ENCODE peak calls at places on chromosomes 2 and 18, in nine cellular contexts. L is H1, J is HT1080, Y is lung microvascular endothelial cell, A is cerebellum, Z is hypothalamus, F is sigmoid colon, O is SW 1271, G is GM20000. H is an unnamed sample.
A peak's percentile ranks its signal among the peaks of the same experiment; 100 is the strongest.

GRCh38 chr2:238155761-238156694 is 2.7 kb upstream of the ERFE start:
- DNase-seq in L (no peak), J (no peak), Y (no peak), A (no peak), Z (no peak), F (no peak), O (no peak), G (no peak), H (no peak)

GRCh38 chr18:13610517-13610916 is 115.8 kb downstream of the FAM210A start:
- DNase-seq in L (no peak), J (no peak), Y (no peak), A (no peak), Z (no peak), F (peak; percentile 61), O (no peak), G (no peak), H (no peak)

GRCh38 chr2:20990446-20990988 is 53.4 kb downstream of the APOB start:
- DNase-seq in L (no peak), J (no peak), Y (no peak), A (no peak), Z (no peak), F (no peak), O (no peak), G (no peak), H (no peak)

GRCh38 chr2:18244840-18245239 is 315.6 kb downstream of the RDH14 start:
- DNase-seq in L (no peak), J (peak; percentile 8), Y (no peak), A (no peak), Z (no peak), F (no peak), O (no peak), G (no peak), H (no peak)

GRCh38 chr2:74373189-74373588 is 6.9 kb downstream of the DCTN1 start:
- DNase-seq in L (no peak), J (no peak), Y (no peak), A (no peak), Z (no peak), F (no peak), O (no peak), G (no peak), H (peak; percentile 27)

GRCh38 chr2:68971591-68972231 is 2.7 kb upstream of the GKN1 start:
- DNase-seq in L (no peak), J (peak; percentile 99), Y (no peak), A (no peak), Z (no peak), F (no peak), O (peak; percentile 74), G (no peak), H (no peak)

GRCh38 chr2:213015387-213016165 is 135.8 kb downstream of the IKZF2 start:
- DNase-seq in L (no peak), J (no peak), Y (no peak), A (no peak), Z (no peak), F (no peak), O (no peak), G (peak; percentile 34), H (no peak)

GRCh38 chr2:218271487-218271797 is 1.1 kb downstream of the PNKD start:
- DNase-seq in L (no peak), J (no peak), Y (no peak), A (no peak), Z (no peak), F (no peak), O (no peak), G (no peak), H (no peak)

GRCh38 chr18:58271770-58272169 is 227.7 kb downstream of the NEDD4L start:
- DNase-seq in L (no peak), J (no peak), Y (no peak), A (no peak), Z (no peak), F (no peak), O (no peak), G (no peak), H (no peak)

GRCh38 chr2:18899725-18900124 is 310.4 kb upstream of the NT5C1B start:
- DNase-seq in L (no peak), J (no peak), Y (no peak), A (no peak), Z (no peak), F (no peak), O (no peak), G (no peak), H (peak; percentile 12)

GRCh38 chr18:79749251-79750191 is 48.2 kb upstream of the KCNG2 start:
- DNase-seq in L (no peak), J (no peak), Y (peak; percentile 70), A (no peak), Z (no peak), F (peak; percentile 32), O (no peak), G (no peak), H (no peak)

GRCh38 chr2:219684721-219685689 is 57.6 kb downstream of the SLC4A3 start:
- DNase-seq in L (no peak), J (peak; percentile 84), Y (no peak), A (no peak), Z (no peak), F (peak; percentile 83), O (no peak), G (peak; percentile 69), H (peak; percentile 33)

GRCh38 chr2:129619471-129619870 is 360.0 kb upstream of the RAB6C start:
- DNase-seq in L (no peak), J (no peak), Y (no peak), A (no peak), Z (no peak), F (no peak), O (no peak), G (no peak), H (no peak)

GRCh38 chr2:217980036-217980435 is 22.8 kb downstream of the TNS1 start:
- DNase-seq in L (no peak), J (no peak), Y (peak; percentile 26), A (no peak), Z (no peak), F (peak; percentile 91), O (no peak), G (no peak), H (no peak)

GRCh38 chr2:45506756-45507155 is 104.3 kb downstream of the SRBD1 start:
- DNase-seq in L (no peak), J (no peak), Y (no peak), A (no peak), Z (no peak), F (no peak), O (no peak), G (no peak), H (no peak)

GRCh38 chr2:88038263-88039105 is 17.1 kb downstream of the KRCC1 start:
- DNase-seq in L (no peak), J (peak; percentile 87), Y (no peak), A (no peak), Z (no peak), F (no peak), O (no peak), G (no peak), H (no peak)

GRCh38 chr2:231676243-231676642 is 32.1 kb upstream of the PTMA start:
- DNase-seq in L (no peak), J (no peak), Y (no peak), A (no peak), Z (no peak), F (no peak), O (no peak), G (no peak), H (no peak)

GRCh38 chr2:205725059-205725458 is 42.8 kb downstream of the NRP2 start:
- DNase-seq in L (no peak), J (no peak), Y (no peak), A (no peak), Z (no peak), F (no peak), O (no peak), G (no peak), H (no peak)

GRCh38 chr18:79613186-79613931 is 66.2 kb upstream of the CTDP1 start:
- DNase-seq in L (no peak), J (no peak), Y (no peak), A (no peak), Z (no peak), F (peak; percentile 55), O (no peak), G (no peak), H (no peak)

GRCh38 chr2:208072250-208072892 is 47.0 kb upstream of the PLEKHM3 start:
- DNase-seq in L (peak; percentile 33), J (peak; percentile 74), Y (peak; percentile 77), A (peak; percentile 59), Z (no peak), F (peak; percentile 78), O (no peak), G (peak; percentile 53), H (peak; percentile 81)

GRCh38 chr2:231780123-231780908 is 766 bp downstream of the PDE6D start:
- DNase-seq in L (no peak), J (no peak), Y (peak; percentile 61), A (no peak), Z (no peak), F (peak; percentile 64), O (no peak), G (peak; percentile 24), H (no peak)

GRCh38 chr2:58032016-58032750 is 14.4 kb upstream of the VRK2 start:
- DNase-seq in L (no peak), J (no peak), Y (no peak), A (no peak), Z (no peak), F (no peak), O (no peak), G (no peak), H (no peak)

GRCh38 chr18:45730832-45731545 is 7.0 kb downstream of the SLC14A1 start:
- DNase-seq in L (no peak), J (no peak), Y (no peak), A (no peak), Z (no peak), F (no peak), O (no peak), G (no peak), H (no peak)

GRCh38 chr2:109690457-109690821 is 76.3 kb downstream of the SOWAHC start:
- DNase-seq in L (no peak), J (no peak), Y (no peak), A (no peak), Z (no peak), F (peak; percentile 74), O (no peak), G (no peak), H (no peak)

H was measured in tibial nerve.